ENCODE peak calls at places on chromosomes 11 and 22, in six cellular contexts. D is H1, P is mammary epithelial cell, G is GM06990, L is cardiac fibroblast, K is left lung. T is an unnamed sample.

GRCh38 chr22:32308191-32308590 is 49.5 kb upstream of the RFPL3 start:
- DNase-seq in G (no peak), D (no peak), K (peak), P (no peak), L (no peak), T (no peak)

GRCh38 chr11:32116668-32117067 is 25.8 kb downstream of the RCN1 start:
- DNase-seq in D (no peak), P (no peak), G (no peak), L (no peak), K (no peak), T (no peak)

GRCh38 chr22:46347646-46348045 is 12.1 kb downstream of the TRMU start:
- DNase-seq in P (no peak), K (no peak), D (no peak), G (no peak), L (no peak), T (no peak)

GRCh38 chr11:7651700-7652099 is 21.6 kb downstream of the CYB5R2 start:
- DNase-seq in L (no peak), D (no peak), K (peak), G (no peak), P (no peak), T (no peak)

GRCh38 chr11:575324-575995 is 810 bp upstream of the PHRF1 start:
- DNase-seq in K (no peak), D (peak), G (peak), L (no peak), P (peak), T (no peak)

GRCh38 chr11:10749476-10749875 is 1.6 kb upstream of the CTR9 start:
- DNase-seq in K (no peak), G (no peak), L (no peak), D (no peak), P (no peak), T (no peak)

GRCh38 chr11:130560000-130560852 is 111.8 kb downstream of the ADAMTS15 start:
- DNase-seq in D (no peak), K (no peak), L (peak), P (no peak), G (no peak), T (no peak)

GRCh38 chr11:78339945-78340344 is 77.7 kb downstream of the GAB2 start:
- DNase-seq in G (no peak), L (no peak), P (no peak), D (no peak), K (no peak), T (no peak)

GRCh38 chr22:19734837-19735382 is 11.6 kb downstream of the GP1BB start:
- DNase-seq in K (no peak), D (no peak), P (no peak), L (no peak), G (no peak), T (no peak)

GRCh38 chr11:125155767-125156166 is 8.8 kb upstream of the PKNOX2 start:
- DNase-seq in P (no peak), D (no peak), K (no peak), L (no peak), G (no peak), T (no peak)

GRCh38 chr22:49924113-49924833 is 5.8 kb downstream of the CRELD2 start:
- DNase-seq in G (no peak), K (peak), P (no peak), D (no peak), L (no peak), T (no peak)

GRCh38 chr11:119110439-119110838 is 3.3 kb downstream of the C2CD2L start:
- DNase-seq in L (no peak), D (no peak), P (no peak), G (no peak), K (no peak), T (no peak)

GRCh38 chr11:119107538-119108150 is 500 bp downstream of the C2CD2L start:
- DNase-seq in L (no peak), P (no peak), G (no peak), K (peak), D (no peak), T (no peak)

GRCh38 chr11:119108151-119108856 is 1.2 kb downstream of the C2CD2L start:
- DNase-seq in P (peak), L (peak), K (no peak), G (no peak), D (peak), T (no peak)

GRCh38 chr11:119109843-119110242 is 2.7 kb downstream of the C2CD2L start:
- DNase-seq in K (no peak), G (no peak), L (no peak), P (no peak), D (no peak), T (no peak)

GRCh38 chr11:119108857-119109221 is 1.7 kb downstream of the C2CD2L start:
- DNase-seq in L (no peak), D (no peak), P (no peak), K (no peak), G (no peak), T (no peak)
- H3K4me3 ChIP-seq in L (peak), D (no peak), P (no peak), K (peak), G (peak), T (peak)

GRCh38 chr11:95791385-95792033 is 1.2 kb downstream of the CEP57 start:
- DNase-seq in K (no peak), D (no peak), L (no peak), G (no peak), P (no peak), T (no peak)

GRCh38 chr11:95788921-95789505 is 569 bp downstream of the FAM76B start:
- DNase-seq in D (no peak), P (peak), G (no peak), K (no peak), L (peak), T (peak)

GRCh38 chr11:95790123-95790932 is at the start of gene CEP57:
- DNase-seq in K (peak), L (peak), D (peak), P (peak), G (peak), T (peak)

GRCh38 chr11:95790933-95791247 is 592 bp downstream of the CEP57 start:
- DNase-seq in K (peak), D (no peak), P (peak), L (peak), G (no peak), T (peak)

DNA sequence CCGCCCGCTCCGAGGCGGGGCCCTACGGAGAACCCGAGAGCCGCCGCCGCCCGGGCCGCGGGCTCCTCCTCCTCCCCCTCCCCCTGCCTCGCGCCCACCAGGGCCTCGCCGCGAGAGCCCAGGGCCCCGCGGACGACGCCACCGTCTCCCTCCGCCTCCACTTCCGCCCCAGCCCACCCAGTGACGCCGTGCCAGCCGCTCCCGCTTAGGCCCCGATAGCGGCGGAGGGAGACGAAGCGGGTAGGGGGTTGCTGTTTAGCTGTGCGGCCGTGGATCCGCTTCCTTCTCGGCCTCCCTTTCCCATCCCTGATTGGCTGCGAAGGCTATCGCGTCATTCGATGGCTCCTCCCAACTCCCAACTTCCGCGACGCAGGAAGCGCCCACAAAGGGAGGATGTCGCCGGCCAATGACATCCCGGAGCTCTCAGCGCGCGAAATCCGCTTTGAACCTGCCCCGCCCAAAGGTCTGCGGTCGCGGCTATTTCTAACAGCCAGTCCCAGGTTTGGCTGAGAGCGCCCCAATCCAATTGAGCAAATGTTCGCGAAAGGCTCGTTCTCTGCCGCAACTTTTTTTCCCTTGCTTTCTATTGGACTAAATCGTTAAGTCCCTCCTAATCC is at the start of gene FAM76B:
- DNase-seq in P (peak), K (peak), D (peak), G (peak), L (peak), T (peak)
- TF ChIP-seq CTCF in P (no peak), K (no peak), D (no peak), G (no peak), L (no peak), T (no peak)

GRCh38 chr11:46099973-46100335 is 21.3 kb downstream of the PHF21A start:
- DNase-seq in L (peak), D (no peak), P (peak), K (no peak), G (no peak), T (no peak)
- H3K4me3 ChIP-seq in L (no peak), D (no peak), P (no peak), K (no peak), G (peak), T (peak)

GRCh38 chr11:2299773-2300172 is 1.9 kb downstream of the C11orf21 start:
- DNase-seq in L (no peak), G (no peak), D (no peak), P (no peak), K (no peak), T (no peak)

GRCh38 chr11:2297623-2298030 is 4.1 kb downstream of the C11orf21 start:
- DNase-seq in D (peak), P (no peak), L (no peak), G (no peak), K (no peak), T (no peak)

GRCh38 chr11:2300290-2300935 is 1.3 kb downstream of the C11orf21 start:
- DNase-seq in P (no peak), L (no peak), K (peak), G (no peak), D (no peak), T (no peak)

GRCh38 chr11:2298131-2298794 is 3.5 kb downstream of the C11orf21 start:
- DNase-seq in K (peak), D (peak), P (no peak), G (no peak), L (no peak), T (no peak)

GRCh38 chr11:2298795-2299747 is 2.6 kb downstream of the C11orf21 start:
- DNase-seq in P (peak), L (peak), G (no peak), K (peak), D (peak), T (no peak)
- TF ChIP-seq CTCF in P (peak), L (peak), G (peak), K (peak), D (peak), T (no peak)

DNA sequence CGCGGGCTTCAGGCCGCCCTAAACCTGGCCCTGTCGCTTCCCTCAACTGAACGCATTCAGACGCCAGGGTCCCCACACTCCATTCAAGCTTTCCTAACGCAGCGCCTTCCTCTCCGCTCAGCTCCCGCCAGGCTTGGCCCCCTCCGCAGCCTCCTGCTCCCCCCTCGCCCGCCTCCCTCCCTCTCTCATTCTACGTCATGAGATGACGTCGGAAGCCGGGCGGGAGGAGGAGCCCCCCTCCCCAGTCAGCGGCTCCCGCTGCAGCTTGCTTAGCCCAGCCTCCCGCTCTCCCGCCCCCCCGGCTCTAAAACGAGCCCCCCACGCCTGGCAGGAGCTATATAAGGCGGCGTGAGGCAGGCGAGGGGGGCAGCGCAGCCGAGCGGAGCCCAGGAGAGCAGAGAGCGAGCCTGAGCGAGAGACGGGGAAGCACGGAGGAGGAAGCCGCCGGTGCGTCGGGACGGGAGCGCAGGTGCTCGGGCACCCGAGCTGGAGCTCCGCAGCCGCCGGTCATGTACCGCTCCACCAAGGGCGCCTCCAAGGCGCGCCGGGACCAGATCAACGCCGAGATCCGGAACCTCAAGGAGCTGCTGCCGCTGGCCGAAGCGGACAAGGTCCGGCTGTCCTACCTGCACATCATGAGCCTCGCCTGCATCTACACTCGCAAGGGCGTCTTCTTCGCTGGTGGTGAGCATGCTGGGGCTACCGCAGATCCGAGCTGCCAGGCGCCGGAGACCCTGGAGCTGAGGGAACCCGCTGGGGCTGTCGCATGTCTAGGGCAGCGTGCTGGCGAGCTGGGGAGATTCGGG is at the start of gene NPAS4:
- DNase-seq in D (peak), P (no peak), K (no peak), G (no peak), L (no peak), T (no peak)
- H3K4me3 ChIP-seq in D (peak), P (no peak), K (no peak), G (no peak), L (no peak), T (no peak)

GRCh38 chr11:95089620-95090542 is at the start of gene ENDOD1:
- DNase-seq in G (peak), K (peak), L (peak), D (peak), P (peak), T (peak)

GRCh38 chr11:95091663-95092062 is 2.0 kb downstream of the ENDOD1 start:
- DNase-seq in P (no peak), G (no peak), D (no peak), K (no peak), L (no peak), T (no peak)

GRCh38 chr11:95095858-95096587 is 6.4 kb downstream of the ENDOD1 start:
- DNase-seq in G (peak), D (no peak), L (peak), P (peak), K (no peak), T (no peak)

GRCh38 chr11:95093548-95093947 is 3.9 kb downstream of the ENDOD1 start:
- DNase-seq in K (no peak), D (no peak), P (no peak), L (no peak), G (no peak), T (no peak)

GRCh38 chr11:95092549-95093324 is 3.1 kb downstream of the ENDOD1 start:
- DNase-seq in P (peak), G (no peak), L (peak), K (no peak), D (no peak), T (peak)
- TF ChIP-seq CTCF in P (peak), G (peak), L (peak), K (peak), D (peak), T (peak)

GRCh38 chr11:119320593-119321524 is 3.9 kb upstream of the MCAM start:
- DNase-seq in P (peak), L (peak), G (peak), D (peak), K (peak), T (peak)
- H3K4me3 ChIP-seq in P (peak), L (peak), G (peak), D (peak), K (peak), T (peak)